ENCODE peak calls at places on chromosomes 11 and 22, in nine cellular contexts. B, K, S, Y, Z, U, I, Q and P are unnamed samples.
A peak's percentile ranks its signal among the peaks of the same experiment; 100 is the strongest.

GRCh38 chr22:28424427-28425080 is 255.1 kb downstream of the TTC28 start:
- DNase-seq in K (no peak), U (no peak), I (no peak), Z (no peak), B (no peak), Q (no peak), Y (no peak), S (no peak), P (no peak)

GRCh38 chr11:4559527-4560440 is 14.8 kb downstream of the OR52M1 start:
- DNase-seq in S (no peak), Q (no peak), I (no peak), Z (no peak), B (no peak), K (no peak), Y (no peak), U (no peak), P (no peak)

GRCh38 chr11:25943777-25944661 is 387.9 kb upstream of the ANO3 start:
- DNase-seq in B (no peak), U (no peak), I (no peak), Z (no peak), Q (no peak), K (no peak), Y (no peak), S (no peak), P (no peak)

GRCh38 chr22:48703265-48703941 is 1124.3 kb downstream of the BRD1 start:
- DNase-seq in I (no peak), U (no peak), K (no peak), B (no peak), Q (no peak), Y (no peak), Z (no peak), S (no peak), P (no peak)

GRCh38 chr11:29527391-29527936 is 489.4 kb downstream of the KCNA4 start:
- DNase-seq in B (no peak), S (no peak), Y (peak; percentile 52), Z (no peak), U (no peak), Q (no peak), I (no peak), K (no peak), P (no peak)

GRCh38 chr22:18156878-18157713 is 7.1 kb downstream of the USP18 start:
- DNase-seq in B (peak; percentile 12), Y (peak; percentile 63), U (no peak), Q (no peak), S (no peak), K (peak; percentile 47), Z (no peak), I (peak; percentile 86), P (peak; percentile 61)

GRCh38 chr11:128474036-128474874 is 113.1 kb downstream of the ETS1 start:
- DNase-seq in B (no peak), Y (no peak), S (no peak), Q (no peak), K (no peak), U (no peak), Z (no peak), I (no peak), P (no peak)

GRCh38 chr11:841981-842369 is 354 bp downstream of the POLR2L start:
- DNase-seq in I (no peak), B (no peak), Q (no peak), S (no peak), K (no peak), Z (no peak), U (no peak), Y (no peak), P (no peak)

GRCh38 chr22:44172370-44173108 is 8.2 kb upstream of the PARVG start:
- DNase-seq in Y (no peak), B (no peak), Z (no peak), S (peak; percentile 8), Q (no peak), I (peak; percentile 47), U (no peak), K (no peak), P (peak; percentile 81)

GRCh38 chr11:112584674-112585073 is 324.0 kb upstream of the PLET1 start:
- DNase-seq in S (no peak), U (no peak), B (no peak), K (no peak), I (no peak), Z (no peak), Q (no peak), Y (no peak), P (no peak)

GRCh38 chr11:118234833-118235232 is 10.0 kb upstream of the JAML start:
- DNase-seq in Q (no peak), I (no peak), Y (no peak), Z (no peak), U (no peak), K (no peak), B (no peak), S (no peak), P (no peak)

GRCh38 chr11:112157274-112157766 is 6.6 kb downstream of the IL18 start:
- DNase-seq in Z (no peak), Q (no peak), Y (peak; percentile 94), K (peak; percentile 31), B (no peak), S (no peak), I (peak; percentile 58), U (no peak), P (no peak)

GRCh38 chr22:46577361-46578249 is 40.2 kb upstream of the CELSR1 start:
- DNase-seq in I (no peak), Y (no peak), B (no peak), Z (no peak), K (no peak), U (no peak), Q (no peak), S (no peak), P (peak; percentile 52)